ENCODE peak calls at places on chromosomes 3 and 15, in eight cellular contexts. One of them, this sample, is unnamed.

GRCh38 chr3:15291589-15292541 is 40.5 kb downstream of the SH3BP5 start:
- DNase-seq in K562: no peak
- DNase-seq in hepatocyte: no peak
- DNase-seq in CD4-positive, CD25-positive, alpha-beta regulatory T cell: peak; percentile 41
- DNase-seq in IMR-90: no peak
- DNase-seq in adipocyte: no peak
- DNase-seq in lung: no peak
- DNase-seq in left ventricle myocardium inferior: no peak
- DNase-seq in this sample: no peak

GRCh38 chr3:138472141-138472825 is 37.9 kb downstream of the ESYT3 start:
- DNase-seq in K562: no peak
- DNase-seq in hepatocyte: no peak
- DNase-seq in CD4-positive, CD25-positive, alpha-beta regulatory T cell: no peak
- DNase-seq in lung: no peak
- DNase-seq in IMR-90: no peak
- DNase-seq in adipocyte: no peak
- DNase-seq in left ventricle myocardium inferior: no peak
- DNase-seq in this sample: no peak

GRCh38 chr3:94500146-94500545 is 437.3 kb downstream of the NSUN3 start:
- DNase-seq in left ventricle myocardium inferior: no peak
- DNase-seq in K562: no peak
- DNase-seq in lung: no peak
- DNase-seq in hepatocyte: no peak
- DNase-seq in adipocyte: no peak
- DNase-seq in CD4-positive, CD25-positive, alpha-beta regulatory T cell: no peak
- DNase-seq in IMR-90: no peak
- DNase-seq in this sample: no peak

GRCh38 chr3:183824761-183825379 is 507 bp downstream of the MAP6D1 start:
- DNase-seq in K562: no peak
- DNase-seq in lung: no peak
- DNase-seq in left ventricle myocardium inferior: no peak
- DNase-seq in IMR-90: no peak
- DNase-seq in hepatocyte: peak; percentile 31
- DNase-seq in adipocyte: peak; percentile 46
- DNase-seq in CD4-positive, CD25-positive, alpha-beta regulatory T cell: no peak
- DNase-seq in this sample: peak; percentile 95

GRCh38 chr3:144549161-144549560 is 577.5 kb downstream of the DIPK2A start:
- DNase-seq in IMR-90: no peak
- DNase-seq in CD4-positive, CD25-positive, alpha-beta regulatory T cell: no peak
- DNase-seq in left ventricle myocardium inferior: no peak
- DNase-seq in K562: no peak
- DNase-seq in adipocyte: peak; percentile 39
- DNase-seq in hepatocyte: no peak
- DNase-seq in lung: no peak
- DNase-seq in this sample: no peak

GRCh38 chr3:32862247-32863013 is 44.6 kb downstream of the TRIM71 start:
- DNase-seq in left ventricle myocardium inferior: no peak
- DNase-seq in K562: no peak
- DNase-seq in CD4-positive, CD25-positive, alpha-beta regulatory T cell: no peak
- DNase-seq in lung: no peak
- DNase-seq in hepatocyte: no peak
- DNase-seq in adipocyte: no peak
- DNase-seq in IMR-90: no peak
- DNase-seq in this sample: no peak

GRCh38 chr3:188624384-188624783 is 470.4 kb downstream of the LPP start:
- DNase-seq in hepatocyte: no peak
- DNase-seq in IMR-90: peak; percentile 72
- DNase-seq in lung: no peak
- DNase-seq in adipocyte: peak; percentile 75
- DNase-seq in K562: no peak
- DNase-seq in left ventricle myocardium inferior: no peak
- DNase-seq in CD4-positive, CD25-positive, alpha-beta regulatory T cell: no peak
- DNase-seq in this sample: no peak

GRCh38 chr3:83457516-83457915 is 1501.3 kb upstream of the CADM2 start:
- DNase-seq in left ventricle myocardium inferior: no peak
- DNase-seq in IMR-90: no peak
- DNase-seq in adipocyte: no peak
- DNase-seq in lung: no peak
- DNase-seq in CD4-positive, CD25-positive, alpha-beta regulatory T cell: no peak
- DNase-seq in K562: no peak
- DNase-seq in hepatocyte: no peak
- DNase-seq in this sample: no peak

GRCh38 chr3:39189648-39190269 is 2.6 kb downstream of the XIRP1 start:
- DNase-seq in CD4-positive, CD25-positive, alpha-beta regulatory T cell: peak; percentile 26
- DNase-seq in K562: peak; percentile 79
- DNase-seq in hepatocyte: peak; percentile 86
- DNase-seq in left ventricle myocardium inferior: no peak
- DNase-seq in adipocyte: peak; percentile 78
- DNase-seq in lung: peak; percentile 76
- DNase-seq in IMR-90: peak; percentile 64
- DNase-seq in this sample: peak; percentile 96

GRCh38 chr3:40494698-40495097 is 11.1 kb upstream of the ZNF620 start:
- DNase-seq in left ventricle myocardium inferior: no peak
- DNase-seq in K562: no peak
- DNase-seq in adipocyte: no peak
- DNase-seq in CD4-positive, CD25-positive, alpha-beta regulatory T cell: no peak
- DNase-seq in IMR-90: no peak
- DNase-seq in lung: no peak
- DNase-seq in hepatocyte: no peak
- DNase-seq in this sample: peak; percentile 39

GRCh38 chr3:141393151-141394076 is 25.1 kb downstream of the ZBTB38 start:
- DNase-seq in left ventricle myocardium inferior: no peak
- DNase-seq in hepatocyte: no peak
- DNase-seq in lung: no peak
- DNase-seq in adipocyte: peak; percentile 95
- DNase-seq in CD4-positive, CD25-positive, alpha-beta regulatory T cell: no peak
- DNase-seq in IMR-90: no peak
- DNase-seq in K562: no peak
- DNase-seq in this sample: no peak

GRCh38 chr15:73994912-73995622 is 551 bp downstream of the PML start:
- DNase-seq in K562: peak; percentile 33
- DNase-seq in hepatocyte: no peak
- DNase-seq in IMR-90: no peak
- DNase-seq in lung: no peak
- DNase-seq in adipocyte: peak; percentile 46
- DNase-seq in left ventricle myocardium inferior: no peak
- DNase-seq in CD4-positive, CD25-positive, alpha-beta regulatory T cell: no peak
- DNase-seq in this sample: no peak

GRCh38 chr3:185561374-185561943 is 9.1 kb upstream of the LIPH start:
- DNase-seq in IMR-90: no peak
- DNase-seq in left ventricle myocardium inferior: peak; percentile 29
- DNase-seq in CD4-positive, CD25-positive, alpha-beta regulatory T cell: no peak
- DNase-seq in K562: no peak
- DNase-seq in lung: peak; percentile 71
- DNase-seq in hepatocyte: no peak
- DNase-seq in adipocyte: no peak
- DNase-seq in this sample: no peak

GRCh38 chr3:11393401-11393800 is 121.2 kb downstream of the ATG7 start:
- DNase-seq in left ventricle myocardium inferior: no peak
- DNase-seq in hepatocyte: no peak
- DNase-seq in CD4-positive, CD25-positive, alpha-beta regulatory T cell: no peak
- DNase-seq in K562: no peak
- DNase-seq in adipocyte: no peak
- DNase-seq in IMR-90: no peak
- DNase-seq in lung: no peak
- DNase-seq in this sample: no peak

GRCh38 chr3:29313981-29314726 is 33.3 kb downstream of the RBMS3 start:
- DNase-seq in hepatocyte: no peak
- DNase-seq in CD4-positive, CD25-positive, alpha-beta regulatory T cell: no peak
- DNase-seq in IMR-90: no peak
- DNase-seq in left ventricle myocardium inferior: no peak
- DNase-seq in adipocyte: no peak
- DNase-seq in K562: no peak
- DNase-seq in lung: no peak
- DNase-seq in this sample: no peak

DNA sequence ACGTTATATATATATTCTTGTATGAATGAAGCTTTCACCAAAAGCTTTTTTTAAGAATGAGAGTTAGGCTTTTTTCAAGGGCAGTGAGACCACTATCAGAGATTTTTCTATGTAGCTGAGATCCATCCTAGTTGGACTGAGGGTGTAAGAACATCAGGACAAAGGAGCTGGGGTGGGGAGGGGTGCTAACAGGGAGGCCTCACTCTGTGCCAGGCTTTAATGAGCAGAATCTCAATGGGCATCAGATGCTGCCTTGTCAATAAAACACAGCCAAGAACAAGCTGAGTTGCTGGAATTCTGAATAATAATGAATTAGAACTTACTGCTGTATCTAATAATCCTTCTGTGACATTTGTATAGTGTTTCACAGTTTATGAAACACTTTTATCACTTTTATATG is 41.4 kb upstream of the USP3 start:
- DNase-seq in IMR-90: no peak
- DNase-seq in left ventricle myocardium inferior: no peak
- DNase-seq in CD4-positive, CD25-positive, alpha-beta regulatory T cell: no peak
- DNase-seq in K562: no peak
- DNase-seq in lung: no peak
- DNase-seq in hepatocyte: no peak
- DNase-seq in adipocyte: no peak
- DNase-seq in this sample: no peak
- H3K4me1 ChIP-seq in IMR-90: peaks cover 18% of the 10 kb centered on the region
- H3K4me1 ChIP-seq in left ventricle myocardium inferior: peaks cover 13% of the 10 kb centered on the region
- H3K4me1 ChIP-seq in CD4-positive, CD25-positive, alpha-beta regulatory T cell: no peaks in the 10 kb centered on the region
- H3K4me1 ChIP-seq in K562: peaks cover 5% of the 10 kb centered on the region
- H3K4me1 ChIP-seq in lung: no peaks in the 10 kb centered on the region
- H3K4me1 ChIP-seq in hepatocyte: peaks cover 48% of the 10 kb centered on the region
- H3K4me1 ChIP-seq in adipocyte: peaks cover 16% of the 10 kb centered on the region
- H3K4me1 ChIP-seq in this sample: peaks cover 19% of the 10 kb centered on the region

GRCh38 chr15:42359249-42359648 is at the start of gene CAPN3:
- DNase-seq in lung: no peak
- DNase-seq in IMR-90: no peak
- DNase-seq in adipocyte: no peak
- DNase-seq in left ventricle myocardium inferior: no peak
- DNase-seq in hepatocyte: no peak
- DNase-seq in K562: no peak
- DNase-seq in CD4-positive, CD25-positive, alpha-beta regulatory T cell: no peak
- DNase-seq in this sample: no peak
- H3K4me1 ChIP-seq in lung: no peaks in the 10 kb centered on the region
- H3K4me1 ChIP-seq in IMR-90: no peaks in the 10 kb centered on the region
- H3K4me1 ChIP-seq in adipocyte: no peaks in the 10 kb centered on the region
- H3K4me1 ChIP-seq in left ventricle myocardium inferior: no peaks in the 10 kb centered on the region
- H3K4me1 ChIP-seq in hepatocyte: no peaks in the 10 kb centered on the region
- H3K4me1 ChIP-seq in K562: no peaks in the 10 kb centered on the region
- H3K4me1 ChIP-seq in CD4-positive, CD25-positive, alpha-beta regulatory T cell: no peaks in the 10 kb centered on the region
- H3K4me1 ChIP-seq in this sample: no peaks in the 10 kb centered on the region

GRCh38 chr15:70419046-70419445 is 321.3 kb upstream of the TLE3 start:
- DNase-seq in IMR-90: no peak
- DNase-seq in K562: no peak
- DNase-seq in left ventricle myocardium inferior: no peak
- DNase-seq in hepatocyte: no peak
- DNase-seq in lung: no peak
- DNase-seq in adipocyte: no peak
- DNase-seq in CD4-positive, CD25-positive, alpha-beta regulatory T cell: no peak
- DNase-seq in this sample: no peak
- H3K4me1 ChIP-seq in IMR-90: no peaks in the 10 kb centered on the region
- H3K4me1 ChIP-seq in K562: peaks cover 3% of the 10 kb centered on the region
- H3K4me1 ChIP-seq in left ventricle myocardium inferior: no peaks in the 10 kb centered on the region
- H3K4me1 ChIP-seq in hepatocyte: no peaks in the 10 kb centered on the region
- H3K4me1 ChIP-seq in lung: no peaks in the 10 kb centered on the region
- H3K4me1 ChIP-seq in adipocyte: no peaks in the 10 kb centered on the region
- H3K4me1 ChIP-seq in CD4-positive, CD25-positive, alpha-beta regulatory T cell: no peaks in the 10 kb centered on the region
- H3K4me1 ChIP-seq in this sample: no peaks in the 10 kb centered on the region

DNA sequence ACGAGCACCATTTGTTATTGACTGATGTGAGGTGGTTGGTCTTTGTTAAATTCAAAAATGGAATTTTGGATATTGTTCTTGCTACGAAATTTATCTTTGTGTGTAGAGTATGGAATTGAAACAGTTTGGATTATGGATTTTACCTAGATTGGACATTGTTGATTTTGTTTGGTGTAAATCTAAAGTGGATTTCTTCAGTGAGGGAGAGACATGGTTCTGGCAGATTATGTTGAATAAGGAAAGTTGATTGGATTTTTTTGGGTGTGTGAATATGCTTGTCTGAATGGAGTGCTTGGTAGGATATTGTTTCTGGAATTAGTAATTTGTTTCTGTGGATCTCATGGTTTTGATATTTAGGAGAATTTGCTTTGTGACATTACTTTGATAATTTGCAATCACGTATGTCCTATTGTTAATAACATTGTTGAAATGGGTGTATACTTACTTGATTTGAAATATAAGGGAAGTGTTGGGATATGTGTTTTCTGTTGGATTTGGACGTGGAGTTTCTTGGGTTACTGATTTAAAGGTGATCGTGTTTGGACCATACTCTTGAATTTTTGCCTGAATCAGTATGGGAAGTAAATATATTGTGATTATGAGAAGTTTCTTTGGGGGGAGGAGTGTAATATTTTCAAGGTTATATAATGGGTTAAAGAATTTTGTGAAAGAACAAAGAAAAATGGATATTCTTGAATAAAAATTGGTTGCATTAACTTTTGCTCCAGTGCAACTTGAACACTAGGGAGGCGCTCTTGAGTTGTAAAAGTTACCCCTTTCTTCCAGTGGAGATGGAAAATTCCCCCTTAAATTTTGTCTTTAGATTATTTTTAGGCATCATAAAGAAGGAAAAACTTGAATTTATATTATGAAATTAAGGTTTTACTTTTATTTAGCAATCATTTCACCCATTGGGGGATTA is 875 bp upstream of the CHD2 start:
- DNase-seq in CD4-positive, CD25-positive, alpha-beta regulatory T cell: no peak
- DNase-seq in left ventricle myocardium inferior: no peak
- DNase-seq in K562: no peak
- DNase-seq in lung: no peak
- DNase-seq in hepatocyte: no peak
- DNase-seq in adipocyte: no peak
- DNase-seq in IMR-90: peak; percentile 50
- DNase-seq in this sample: no peak
- H3K4me1 ChIP-seq in CD4-positive, CD25-positive, alpha-beta regulatory T cell: peaks cover 57% of the 10 kb centered on the region
- H3K4me1 ChIP-seq in left ventricle myocardium inferior: peaks cover 94% of the 10 kb centered on the region
- H3K4me1 ChIP-seq in K562: no peaks in the 10 kb centered on the region
- H3K4me1 ChIP-seq in lung: peaks cover 11% of the 10 kb centered on the region
- H3K4me1 ChIP-seq in hepatocyte: no peaks in the 10 kb centered on the region
- H3K4me1 ChIP-seq in adipocyte: peaks cover 28% of the 10 kb centered on the region
- H3K4me1 ChIP-seq in IMR-90: peaks cover 3% of the 10 kb centered on the region
- H3K4me1 ChIP-seq in this sample: peaks cover 12% of the 10 kb centered on the region

GRCh38 chr3:105904683-105905320 is 36.0 kb upstream of the CBLB start:
- DNase-seq in lung: no peak
- DNase-seq in left ventricle myocardium inferior: no peak
- DNase-seq in adipocyte: peak; percentile 25
- DNase-seq in hepatocyte: no peak
- DNase-seq in CD4-positive, CD25-positive, alpha-beta regulatory T cell: no peak
- DNase-seq in K562: no peak
- DNase-seq in IMR-90: peak; percentile 23
- DNase-seq in this sample: no peak
- H3K4me1 ChIP-seq in lung: peaks cover 28% of the 10 kb centered on the region
- H3K4me1 ChIP-seq in left ventricle myocardium inferior: peaks cover 37% of the 10 kb centered on the region
- H3K4me1 ChIP-seq in adipocyte: peaks cover 43% of the 10 kb centered on the region
- H3K4me1 ChIP-seq in hepatocyte: no peaks in the 10 kb centered on the region
- H3K4me1 ChIP-seq in CD4-positive, CD25-positive, alpha-beta regulatory T cell: no peaks in the 10 kb centered on the region
- H3K4me1 ChIP-seq in K562: no peaks in the 10 kb centered on the region
- H3K4me1 ChIP-seq in IMR-90: peaks cover 5% of the 10 kb centered on the region
- H3K4me1 ChIP-seq in this sample: peaks cover 34% of the 10 kb centered on the region

DNA sequence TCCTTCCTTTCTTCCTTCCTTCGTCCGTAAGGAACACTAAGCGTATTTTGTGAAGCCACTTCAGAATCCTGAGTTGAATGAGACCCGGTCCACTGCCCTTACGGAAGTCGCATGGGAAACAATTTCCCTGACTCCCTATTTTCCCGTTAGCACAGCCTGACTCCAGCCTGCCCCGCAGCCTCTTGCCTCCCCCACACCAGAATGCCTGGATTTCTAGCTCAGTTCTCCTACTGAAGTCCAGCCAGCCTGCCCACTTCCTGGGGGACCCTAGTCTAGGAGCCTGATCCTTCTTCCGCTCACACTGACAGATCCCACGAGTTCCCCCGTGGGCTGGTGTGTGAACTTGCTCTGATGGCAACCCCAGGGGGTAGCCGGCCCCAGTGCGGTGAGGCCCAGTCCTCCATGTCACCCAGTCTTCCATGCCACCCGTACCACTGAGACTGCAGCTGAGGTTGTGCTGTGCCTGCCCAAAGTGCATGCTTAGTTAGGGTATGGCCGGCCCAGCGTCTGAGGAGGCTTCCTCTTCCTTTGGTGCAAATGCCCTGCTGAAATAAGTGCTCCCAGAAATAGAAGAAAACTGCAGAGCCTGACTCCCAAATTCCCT is 31.6 kb downstream of the MGLL start:
- DNase-seq in IMR-90: no peak
- DNase-seq in lung: no peak
- DNase-seq in left ventricle myocardium inferior: no peak
- DNase-seq in K562: no peak
- DNase-seq in adipocyte: no peak
- DNase-seq in hepatocyte: no peak
- DNase-seq in CD4-positive, CD25-positive, alpha-beta regulatory T cell: no peak
- DNase-seq in this sample: no peak
- H3K4me1 ChIP-seq in IMR-90: peaks cover 36% of the 10 kb centered on the region
- H3K4me1 ChIP-seq in lung: peaks cover 9% of the 10 kb centered on the region
- H3K4me1 ChIP-seq in left ventricle myocardium inferior: peaks cover 86% of the 10 kb centered on the region
- H3K4me1 ChIP-seq in K562: no peaks in the 10 kb centered on the region
- H3K4me1 ChIP-seq in adipocyte: peaks cover 55% of the 10 kb centered on the region
- H3K4me1 ChIP-seq in hepatocyte: peaks cover 23% of the 10 kb centered on the region
- H3K4me1 ChIP-seq in CD4-positive, CD25-positive, alpha-beta regulatory T cell: no peaks in the 10 kb centered on the region
- H3K4me1 ChIP-seq in this sample: peaks cover 27% of the 10 kb centered on the region